ENCODE peak calls at places on chromosomes 16 and 17, in five cellular contexts. E is cardiac fibroblast, A is bronchial epithelial cell, W is fibroblast of the aortic adventitia, D is GM23338. U is an unnamed sample.

GRCh38 chr16:23206986-23207385 is 24.4 kb downstream of the SCNN1G start:
- DNase-seq in E (no peak), D (no peak), W (no peak), A (no peak), U (no peak)

GRCh38 chr16:20906225-20906870 is 5.8 kb downstream of the LYRM1 start:
- DNase-seq in E (peak), W (peak), A (peak), D (no peak), U (peak)

GRCh38 chr17:51164911-51165679 is 1.1 kb upstream of the NME2 start:
- DNase-seq in D (peak), E (no peak), W (no peak), A (no peak), U (no peak)

GRCh38 chr16:82761236-82761635 is 134.5 kb downstream of the CDH13 start:
- DNase-seq in W (peak), A (peak), D (no peak), E (peak), U (peak)

GRCh38 chr17:74513987-74514631 is 17.2 kb downstream of the CD300LB start:
- DNase-seq in E (peak), W (peak), D (peak), A (peak), U (peak)

GRCh38 chr17:11671151-11671550 is 72.9 kb downstream of the DNAH9 start:
- DNase-seq in E (no peak), A (peak), D (no peak), W (no peak), U (no peak)

GRCh38 chr17:82245144-82246039 is 16.6 kb downstream of the SLC16A3 start:
- DNase-seq in E (no peak), W (no peak), D (no peak), A (peak), U (no peak)

GRCh38 chr16:10870137-10870776 is 6.7 kb upstream of the CIITA start:
- DNase-seq in W (no peak), E (no peak), A (no peak), D (no peak), U (no peak)

GRCh38 chr17:43226393-43226792 is 2.0 kb downstream of the CCDC200 start:
- DNase-seq in D (no peak), E (no peak), A (no peak), W (no peak), U (no peak)

DNA sequence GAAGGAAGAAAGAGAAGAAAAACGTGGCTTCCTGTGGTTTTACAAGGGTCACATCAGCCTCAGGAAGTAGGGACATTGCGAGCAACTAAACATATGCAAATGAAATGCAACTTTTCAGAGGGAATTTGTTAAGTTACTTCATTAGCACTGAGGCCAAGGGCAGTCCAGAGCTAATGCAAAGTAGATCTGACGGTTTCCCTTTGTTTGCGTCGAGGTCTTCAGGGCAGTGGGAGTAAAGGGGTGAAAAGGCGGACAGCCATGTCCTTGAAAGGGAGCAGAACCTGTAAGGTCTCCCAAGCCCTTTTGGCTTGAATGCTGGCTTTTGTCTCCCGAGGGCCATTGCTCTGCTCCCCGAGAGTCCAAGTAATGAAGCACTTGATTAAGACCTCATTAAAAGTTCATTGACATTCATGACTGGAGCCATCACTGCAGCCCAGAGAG is 85.0 kb downstream of the PMP22 start:
- DNase-seq in W (no peak), D (peak), E (no peak), A (no peak), U (no peak)
- TF ChIP-seq CTCF in W (no peak), D (no peak), E (no peak), A (no peak), U (no peak)

DNA sequence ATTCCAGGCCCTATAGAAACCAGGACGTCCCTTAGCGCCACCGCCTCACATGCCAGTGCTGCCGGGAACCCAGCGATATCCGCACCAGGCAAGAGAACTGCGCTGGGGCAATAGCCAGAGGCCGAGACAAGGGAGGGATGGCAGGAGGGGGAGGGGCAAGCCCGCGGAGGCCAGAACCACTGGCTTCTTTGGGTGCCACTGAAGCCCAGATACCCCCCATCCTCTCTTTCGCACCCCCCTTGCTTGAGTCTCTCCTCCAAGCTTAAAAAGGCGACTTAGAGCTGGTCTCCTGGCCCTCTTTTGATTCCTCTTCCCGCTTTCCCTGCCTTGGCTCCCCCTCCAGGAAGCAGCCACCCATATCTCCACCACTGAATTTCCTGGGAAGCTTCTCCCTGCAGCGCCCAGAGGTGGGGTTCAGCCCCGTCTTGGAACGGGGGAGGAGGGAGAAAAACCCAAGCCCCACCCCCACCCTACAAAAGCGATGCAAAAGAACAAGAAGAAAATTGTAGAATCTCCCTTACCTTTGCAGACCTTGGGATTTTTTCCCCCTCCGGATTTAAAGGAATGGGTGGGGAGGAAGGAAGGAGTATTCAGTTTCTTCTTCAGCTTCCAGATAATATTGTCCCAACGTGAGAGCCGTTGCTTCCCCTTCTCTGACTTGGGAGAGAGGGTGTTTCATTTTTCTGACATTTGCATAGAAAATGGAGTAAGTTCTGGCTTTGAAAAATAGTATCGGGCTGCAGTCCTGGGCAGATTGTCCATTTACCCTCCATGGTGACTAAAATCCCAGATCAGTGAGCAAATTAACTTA is 622 bp downstream of the HOXB6 start:
- DNase-seq in D (peak), A (no peak), E (no peak), W (no peak), U (no peak)
- H3K4me3 ChIP-seq in D (no peak), A (no peak), E (no peak), W (peak), U (peak)

GRCh38 chr17:3602499-3602898 is 6.7 kb downstream of the TRPV1 start:
- DNase-seq in D (peak), A (peak), W (peak), E (peak), U (peak)
- TF ChIP-seq CTCF in D (peak), A (peak), W (peak), E (no peak), U (peak)

DNA sequence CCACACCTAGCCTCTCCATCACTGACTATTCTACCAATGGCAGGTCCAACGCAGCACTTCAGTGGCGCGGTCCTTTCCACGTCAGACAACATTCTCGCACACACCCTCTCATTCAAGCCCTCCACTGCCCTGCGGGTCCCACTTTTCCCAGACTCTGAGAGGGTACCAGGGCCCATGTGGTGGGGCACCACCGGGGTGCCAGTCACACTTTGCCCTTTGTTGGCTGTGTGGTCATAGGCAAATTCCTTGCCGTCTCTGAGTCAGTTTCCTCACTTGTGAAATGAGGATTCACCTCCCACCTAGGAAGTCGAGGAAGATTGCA is 1.1 kb downstream of the PLCD3 start:
- DNase-seq in W (no peak), E (no peak), D (no peak), A (peak), U (no peak)
- H3K4me3 ChIP-seq in W (peak), E (peak), D (peak), A (peak), U (peak)

GRCh38 chr16:87190288-87191240 is 126.6 kb downstream of the C16orf95 start:
- DNase-seq in E (no peak), D (peak), A (no peak), W (peak), U (no peak)
- TF ChIP-seq CTCF in E (peak), D (peak), A (no peak), W (peak), U (no peak)

DNA sequence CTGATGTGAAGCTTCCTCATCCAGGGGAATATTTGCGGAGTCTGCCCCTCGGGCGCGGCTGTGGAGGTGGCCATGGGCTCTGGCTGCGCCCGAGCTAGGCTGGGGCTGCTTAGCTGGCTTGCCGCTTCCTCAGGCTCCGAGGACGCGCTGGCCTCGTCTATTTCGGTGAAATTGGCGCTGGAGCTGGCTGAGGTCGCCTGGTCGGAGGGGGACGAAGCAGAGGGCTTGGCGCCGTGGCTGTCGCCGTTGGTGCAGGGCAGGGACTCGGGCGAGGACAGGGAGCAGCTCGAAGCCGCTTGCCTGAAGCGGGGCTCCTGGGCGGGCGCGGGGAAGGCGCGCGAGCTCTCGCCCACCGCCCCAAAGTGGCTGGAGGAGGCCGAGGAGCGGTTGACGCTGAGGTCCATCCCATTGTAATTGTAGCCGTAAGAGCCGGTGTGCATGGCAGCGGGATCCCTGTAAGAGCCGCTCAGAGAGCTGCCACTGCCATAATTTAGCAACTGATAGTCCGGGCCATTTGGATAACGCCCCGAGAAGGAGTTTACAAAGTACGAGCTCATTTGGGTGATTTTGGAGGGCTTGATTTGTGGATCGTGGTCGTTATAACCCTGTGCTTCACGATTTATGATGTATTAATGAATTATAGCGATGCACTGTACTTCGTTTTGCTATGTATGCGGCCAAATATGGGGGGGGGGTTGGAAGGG is at the start of gene HOXB5:
- DNase-seq in A (no peak), D (no peak), E (no peak), W (peak), U (peak)
- H3K4me3 ChIP-seq in A (no peak), D (peak), E (peak), W (peak), U (peak)

DNA sequence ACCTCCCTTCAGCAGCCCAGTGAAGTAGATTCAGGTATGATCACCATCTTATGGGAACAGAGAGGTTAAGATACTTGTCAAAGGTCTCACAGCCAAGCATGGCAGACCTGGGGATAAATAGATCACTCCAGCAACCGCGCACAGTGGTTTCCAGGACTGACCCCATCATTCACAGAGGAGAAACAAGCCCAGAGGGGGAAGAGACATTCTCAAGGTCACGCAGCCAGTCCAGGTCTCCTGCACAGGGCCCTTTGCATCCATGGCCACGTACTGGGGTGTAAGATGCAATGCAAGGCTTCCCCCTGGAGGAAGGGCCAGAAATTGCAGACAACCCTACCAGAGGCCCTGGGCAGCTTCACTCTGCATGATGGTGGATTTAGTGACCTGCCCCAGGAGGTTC is 19.9 kb downstream of the TLE7 start:
- DNase-seq in E (no peak), A (peak), W (no peak), D (peak), U (peak)
- TF ChIP-seq CTCF in E (peak), A (peak), W (peak), D (peak), U (peak)